ENCODE peak calls at places on chromosomes 4 and X, in eight cellular contexts. P is A172, V is foreskin keratinocyte, G is ascending aorta, J is HEK293T, I is HCEC 1CT, Q is NCI-H2081, A is HT-29. N is an unnamed sample.

GRCh38 chrX:134868766-134869495 is 121.9 kb upstream of the SMIM10 start:
- DNase-seq in P (peak), J (no peak), G (no peak), Q (no peak), I (peak), A (no peak), V (peak), N (no peak)

GRCh38 chr4:152090543-152090942 is 329.7 kb upstream of the GATB start:
- DNase-seq in P (peak), V (no peak), J (no peak), G (no peak), A (no peak), I (no peak), Q (no peak), N (no peak)

GRCh38 chr4:26717332-26717731 is 133.4 kb downstream of the TBC1D19 start:
- DNase-seq in P (peak), J (no peak), V (peak), G (no peak), A (no peak), Q (no peak), I (peak), N (no peak)

GRCh38 chr4:15147709-15148651 is 145.7 kb downstream of the CPEB2 start:
- DNase-seq in V (no peak), P (no peak), I (no peak), Q (no peak), G (no peak), A (no peak), J (no peak), N (no peak)

GRCh38 chr4:74006009-74006476 is 7.6 kb upstream of the CXCL5 start:
- DNase-seq in A (peak), Q (no peak), V (peak), P (no peak), J (no peak), I (peak), G (no peak), N (no peak)

GRCh38 chrX:68831405-68832100 is 2.7 kb downstream of the EFNB1 start:
- DNase-seq in G (no peak), J (no peak), V (no peak), P (no peak), Q (no peak), I (no peak), A (no peak), N (no peak)

GRCh38 chr4:111028829-111029228 is 406.0 kb upstream of the PITX2 start:
- DNase-seq in I (no peak), Q (no peak), P (no peak), G (no peak), J (no peak), A (no peak), V (no peak), N (no peak)

GRCh38 chr4:186628058-186628711 is 72.8 kb upstream of the MTNR1A start:
- DNase-seq in I (no peak), J (no peak), V (no peak), Q (no peak), P (peak), A (peak), G (no peak), N (no peak)

GRCh38 chr4:169384741-169385140 is 114.0 kb upstream of the SH3RF1 start:
- DNase-seq in G (no peak), Q (no peak), A (no peak), V (no peak), J (no peak), I (no peak), P (no peak), N (no peak)

GRCh38 chr4:164304240-164304639 is 449.7 kb upstream of the SMIM31 start:
- DNase-seq in Q (no peak), J (no peak), P (no peak), I (no peak), V (peak), A (no peak), G (no peak), N (no peak)

GRCh38 chrX:153569475-153569874 is 29.5 kb downstream of the CCNQ start:
- DNase-seq in A (no peak), G (no peak), V (no peak), P (no peak), Q (no peak), I (no peak), J (no peak), N (no peak)

N was measured in left kidney.